ENCODE peak calls at places on chromosome X, in four cellular contexts. J, T, Z and I are unnamed samples.
A peak's percentile ranks its signal among the peaks of the same experiment; 100 is the strongest.

GRCh38 chrX:48083212-48083611 is 11.8 kb upstream of the ZNF630 start:
- DNase-seq in T (peak; percentile 2), Z (peak; percentile 45), J (peak; percentile 73), I (peak; percentile 70)

GRCh38 chrX:75226280-75226679 is 47.6 kb upstream of the UPRT start:
- DNase-seq in Z (no peak), J (no peak), T (no peak), I (no peak)

GRCh38 chrX:9293051-9293496 is 171.8 kb upstream of the TBL1X start:
- DNase-seq in Z (no peak), J (no peak), T (no peak), I (no peak)

GRCh38 chrX:74536142-74537010 is 78.0 kb downstream of the RLIM start:
- DNase-seq in J (peak; percentile 78), T (no peak), Z (peak; percentile 62), I (no peak)

GRCh38 chrX:55357236-55357635 is 92.5 kb upstream of the PAGE3 start:
- DNase-seq in J (no peak), Z (no peak), T (no peak), I (no peak)

GRCh38 chrX:75655627-75656026 is 129.4 kb downstream of the MAGEE2 start:
- DNase-seq in J (no peak), Z (no peak), T (no peak), I (no peak)

GRCh38 chrX:13469963-13470679 is 99.3 kb upstream of the EGFL6 start:
- DNase-seq in Z (no peak), T (no peak), J (peak; percentile 58), I (no peak)

GRCh38 chrX:47751670-47752069 is 85.0 kb upstream of the ZNF81 start:
- DNase-seq in T (no peak), Z (no peak), J (peak; percentile 55), I (peak; percentile 29)

GRCh38 chrX:73877687-73878086 is 314.7 kb downstream of the CHIC1 start:
- DNase-seq in Z (no peak), T (no peak), J (no peak), I (no peak)

GRCh38 chrX:29138003-29138402 is 550.8 kb downstream of the IL1RAPL1 start:
- DNase-seq in Z (no peak), J (no peak), T (no peak), I (no peak)

GRCh38 chrX:69238153-69238959 is 73.1 kb upstream of the PJA1 start:
- DNase-seq in T (no peak), J (no peak), Z (peak; percentile 82), I (no peak)

GRCh38 chrX:20596856-20597255 is 330.1 kb upstream of the RPS6KA3 start:
- DNase-seq in Z (no peak), J (no peak), T (no peak), I (no peak)

GRCh38 chrX:7950865-7951264 is 23.7 kb upstream of the PNPLA4 start:
- DNase-seq in T (no peak), J (no peak), Z (no peak), I (no peak)

GRCh38 chrX:55490974-55491373 is 1.3 kb upstream of the USP51 start:
- DNase-seq in J (no peak), Z (no peak), T (no peak), I (no peak)

GRCh38 chrX:131650637-131651410 is 107.0 kb downstream of the OR13H1 start:
- DNase-seq in T (no peak), J (peak; percentile 68), Z (no peak), I (no peak)